ENCODE peak calls at places on chromosomes 3 and 15, in ten cellular contexts. I, K, O, A, V, U, L, D, B and M are unnamed samples. For H3K9me3, the result is how much of the 10 kb centered on the place peaks cover.

GRCh38 chr3:132641837-132642538 is 17.6 kb downstream of the ACAD11 start:
- DNase-seq in I (peak), K (no peak), O (no peak), A (no peak), V (no peak), U (peak), L (no peak), D (no peak), B (no peak), M (no peak)

GRCh38 chr3:31142543-31142942 is 248.1 kb upstream of the GADL1 start:
- DNase-seq in I (no peak), K (no peak), O (no peak), A (no peak), V (no peak), U (no peak), L (no peak), D (no peak), B (no peak), M (no peak)

GRCh38 chr3:13451301-13451673 is 28.8 kb upstream of the HDAC11 start:
- DNase-seq in I (no peak), K (peak), O (no peak), A (no peak), V (no peak), U (no peak), L (peak), D (no peak), B (no peak), M (peak)

GRCh38 chr15:87570186-87570585 is 686.4 kb downstream of the NTRK3 start:
- DNase-seq in I (no peak), K (peak), O (no peak), A (no peak), V (no peak), U (no peak), L (no peak), D (no peak), B (no peak), M (no peak)

GRCh38 chr3:127461286-127461685 is 129.2 kb downstream of the TPRA1 start:
- DNase-seq in I (no peak), K (no peak), O (no peak), A (no peak), V (no peak), U (no peak), L (no peak), D (no peak), B (peak), M (no peak)

GRCh38 chr3:38738630-38739395 is 77.2 kb downstream of the SCN10A start:
- DNase-seq in I (peak), K (no peak), O (peak), A (no peak), V (no peak), U (peak), L (no peak), D (no peak), B (no peak), M (peak)

GRCh38 chr3:135229018-135229495 is 434.0 kb downstream of the EPHB1 start:
- DNase-seq in I (no peak), K (no peak), O (no peak), A (no peak), V (no peak), U (no peak), L (no peak), D (no peak), B (peak), M (no peak)

GRCh38 chr3:67601385-67601784 is 53.0 kb downstream of the SUCLG2 start:
- DNase-seq in I (no peak), K (no peak), O (no peak), A (no peak), V (no peak), U (peak), L (no peak), D (no peak), B (no peak), M (no peak)

GRCh38 chr15:99163271-99164062 is 58.6 kb downstream of the SYNM start:
- DNase-seq in I (no peak), K (peak), O (no peak), A (no peak), V (no peak), U (no peak), L (no peak), D (no peak), B (no peak), M (no peak)
- H3K9me3 ChIP-seq in I (under half), K (under half), O (under half), A (under half), V (under half), U (under half), L (under half), D (under half), B (under half), M (under half)

DNA sequence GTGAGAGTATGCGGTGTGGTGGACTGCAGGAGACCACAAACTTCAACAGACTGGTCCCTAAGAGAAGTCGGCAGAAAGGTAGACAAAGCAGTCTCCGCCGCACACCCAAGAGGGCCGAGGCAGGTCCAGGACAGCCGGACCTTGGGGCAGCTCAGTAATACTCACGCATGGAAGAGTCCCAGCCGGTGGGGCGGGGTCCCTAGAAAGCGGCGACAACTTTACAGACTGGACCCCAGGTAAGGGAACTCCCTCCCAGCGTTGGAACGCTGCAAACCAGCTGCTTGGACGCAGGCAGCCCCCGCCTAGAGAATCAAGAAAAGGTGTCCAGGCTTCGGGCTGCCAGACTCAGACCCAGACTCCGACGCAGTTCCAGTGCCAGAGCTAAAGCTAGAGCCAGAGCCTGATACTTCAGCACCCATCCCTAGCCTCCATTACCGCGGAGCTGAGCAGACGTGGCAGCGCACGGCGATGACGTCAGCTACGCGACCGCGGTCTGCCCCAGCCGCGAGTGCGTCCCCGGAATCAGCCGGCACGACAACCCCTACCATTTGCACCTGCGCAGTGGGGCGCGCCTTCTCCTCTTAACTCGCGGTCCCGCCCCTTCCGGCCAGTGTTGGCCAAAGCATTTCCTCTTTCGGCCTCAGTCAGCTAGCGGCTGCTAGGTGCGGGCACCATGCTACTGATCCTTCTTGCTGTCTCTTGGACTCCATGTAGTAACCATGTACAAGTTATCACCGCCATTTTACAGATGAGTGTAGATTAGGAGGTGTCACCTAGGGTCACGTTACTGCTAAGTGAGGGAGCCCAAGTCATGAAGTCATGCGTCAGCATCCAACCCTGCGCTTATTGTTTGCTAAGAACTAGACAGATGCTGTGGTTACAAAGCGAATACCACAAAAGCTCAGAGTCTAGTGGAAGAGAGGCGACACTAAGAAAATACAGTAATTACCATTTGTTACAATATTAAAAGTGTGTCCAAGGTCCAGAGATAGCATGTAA is at the start of gene TMEM39A:
- DNase-seq in I (peak), K (peak), O (peak), A (peak), V (peak), U (peak), L (peak), D (peak), B (peak), M (peak)
- H3K9me3 ChIP-seq in I (under half), K (under half), O (under half), A (under half), V (under half), U (under half), L (under half), D (under half), B (under half), M (under half)

GRCh38 chr15:25242166-25242879 is 196.5 kb downstream of the UBE3A start:
- DNase-seq in I (no peak), K (no peak), O (no peak), A (peak), V (no peak), U (no peak), L (peak), D (no peak), B (peak), M (no peak)
- H3K9me3 ChIP-seq in I (under half), K (under half), O (half or more), A (half or more), V (under half), U (under half), L (under half), D (under half), B (under half), M (under half)

DNA sequence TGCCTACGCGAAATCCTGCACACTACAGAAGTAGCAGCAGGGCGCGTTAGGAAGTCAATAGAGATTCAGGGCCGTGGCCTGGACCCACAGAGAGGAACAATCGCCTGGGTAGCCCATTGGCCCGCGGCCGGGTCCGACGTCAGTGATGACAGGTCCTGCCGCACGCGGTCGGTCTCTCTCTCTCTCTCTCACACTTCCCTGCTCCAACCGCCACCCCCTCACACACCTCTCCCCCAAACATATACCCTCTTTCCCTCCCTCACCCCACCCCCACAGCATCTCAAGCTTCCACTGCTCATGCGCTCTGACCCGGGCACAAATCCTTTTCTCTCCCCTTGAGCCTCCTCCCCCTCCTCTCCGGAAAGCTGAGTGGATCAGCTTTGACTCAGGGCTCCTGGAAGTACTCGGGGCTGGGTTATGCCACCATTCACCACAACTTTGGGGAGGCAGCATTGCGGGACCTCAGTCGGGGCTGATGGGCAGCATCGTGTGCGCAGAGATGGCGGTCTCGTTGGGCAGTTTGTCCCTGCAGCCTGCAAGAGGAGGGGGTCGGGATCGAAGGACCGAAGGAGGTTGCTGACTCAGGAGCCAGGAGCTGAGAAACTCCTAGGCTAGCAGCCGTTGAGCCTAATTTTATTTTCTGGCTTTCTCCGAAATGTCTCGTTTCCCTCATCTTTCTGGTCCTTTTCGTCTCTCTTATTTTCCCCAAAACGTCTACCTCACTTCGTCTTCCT is 9.0 kb downstream of the ZIC4 start:
- DNase-seq in I (no peak), K (peak), O (no peak), A (no peak), V (no peak), U (no peak), L (no peak), D (no peak), B (no peak), M (no peak)
- H3K9me3 ChIP-seq in I (under half), K (under half), O (under half), A (under half), V (under half), U (under half), L (under half), D (under half), B (under half), M (under half)